ENCODE peak calls at places on chromosomes 5 and 9, in six cellular contexts. One of them, this sample, is unnamed.

GRCh38 chr9:137423810-137424291 is 658 bp downstream of the NOXA1 start:
- DNase-seq in stimulated activated CD4-positive, alpha-beta T cell treated with anti-CD3 and anti-CD28 coated beads, Interleukin-15, amount 100 ng/mL, for 24 hours: no peak
- DNase-seq in lower leg skin: no peak
- DNase-seq in NCI-H345: peak
- DNase-seq in activated CD4-positive, alpha-beta T cell treated with anti-CD3 and anti-CD28 coated beads, Interleukin-2, amount 50 U/mL, for 24 hours: no peak
- DNase-seq in A673: no peak
- DNase-seq in this sample: no peak

GRCh38 chr9:133163559-133164208 is at the start of gene GBGT1:
- DNase-seq in activated CD4-positive, alpha-beta T cell treated with anti-CD3 and anti-CD28 coated beads, Interleukin-2, amount 50 U/mL, for 24 hours: no peak
- DNase-seq in lower leg skin: peak
- DNase-seq in A673: peak
- DNase-seq in stimulated activated CD4-positive, alpha-beta T cell treated with anti-CD3 and anti-CD28 coated beads, Interleukin-15, amount 100 ng/mL, for 24 hours: peak
- DNase-seq in NCI-H345: no peak
- DNase-seq in this sample: no peak

GRCh38 chr5:30581198-30581925 is 612.1 kb upstream of the CDH6 start:
- DNase-seq in lower leg skin: no peak
- DNase-seq in A673: no peak
- DNase-seq in NCI-H345: no peak
- DNase-seq in activated CD4-positive, alpha-beta T cell treated with anti-CD3 and anti-CD28 coated beads, Interleukin-2, amount 50 U/mL, for 24 hours: no peak
- DNase-seq in stimulated activated CD4-positive, alpha-beta T cell treated with anti-CD3 and anti-CD28 coated beads, Interleukin-15, amount 100 ng/mL, for 24 hours: no peak
- DNase-seq in this sample: no peak

GRCh38 chr9:75027187-75028107 is 646 bp downstream of the CARNMT1 start:
- DNase-seq in lower leg skin: peak
- DNase-seq in A673: peak
- DNase-seq in activated CD4-positive, alpha-beta T cell treated with anti-CD3 and anti-CD28 coated beads, Interleukin-2, amount 50 U/mL, for 24 hours: peak
- DNase-seq in NCI-H345: peak
- DNase-seq in stimulated activated CD4-positive, alpha-beta T cell treated with anti-CD3 and anti-CD28 coated beads, Interleukin-15, amount 100 ng/mL, for 24 hours: peak
- DNase-seq in this sample: peak

GRCh38 chr9:119861801-119862200 is 492.6 kb upstream of the BRINP1 start:
- DNase-seq in A673: no peak
- DNase-seq in activated CD4-positive, alpha-beta T cell treated with anti-CD3 and anti-CD28 coated beads, Interleukin-2, amount 50 U/mL, for 24 hours: no peak
- DNase-seq in lower leg skin: no peak
- DNase-seq in stimulated activated CD4-positive, alpha-beta T cell treated with anti-CD3 and anti-CD28 coated beads, Interleukin-15, amount 100 ng/mL, for 24 hours: no peak
- DNase-seq in NCI-H345: no peak
- DNase-seq in this sample: no peak

GRCh38 chr9:136286987-136287379 is 16.9 kb downstream of the CCDC187 start:
- DNase-seq in stimulated activated CD4-positive, alpha-beta T cell treated with anti-CD3 and anti-CD28 coated beads, Interleukin-15, amount 100 ng/mL, for 24 hours: no peak
- DNase-seq in lower leg skin: no peak
- DNase-seq in NCI-H345: no peak
- DNase-seq in activated CD4-positive, alpha-beta T cell treated with anti-CD3 and anti-CD28 coated beads, Interleukin-2, amount 50 U/mL, for 24 hours: no peak
- DNase-seq in A673: no peak
- DNase-seq in this sample: no peak

GRCh38 chr5:66596791-66597757 is 881 bp downstream of the MAST4 start:
- DNase-seq in NCI-H345: peak
- DNase-seq in A673: peak
- DNase-seq in stimulated activated CD4-positive, alpha-beta T cell treated with anti-CD3 and anti-CD28 coated beads, Interleukin-15, amount 100 ng/mL, for 24 hours: peak
- DNase-seq in lower leg skin: no peak
- DNase-seq in activated CD4-positive, alpha-beta T cell treated with anti-CD3 and anti-CD28 coated beads, Interleukin-2, amount 50 U/mL, for 24 hours: no peak
- DNase-seq in this sample: no peak

GRCh38 chr5:135222171-135222681 is 176.8 kb downstream of the MACROH2A1 start:
- DNase-seq in stimulated activated CD4-positive, alpha-beta T cell treated with anti-CD3 and anti-CD28 coated beads, Interleukin-15, amount 100 ng/mL, for 24 hours: no peak
- DNase-seq in activated CD4-positive, alpha-beta T cell treated with anti-CD3 and anti-CD28 coated beads, Interleukin-2, amount 50 U/mL, for 24 hours: no peak
- DNase-seq in A673: no peak
- DNase-seq in lower leg skin: no peak
- DNase-seq in NCI-H345: no peak
- DNase-seq in this sample: no peak

GRCh38 chr5:159550951-159551350 is 220.7 kb upstream of the IL12B start:
- DNase-seq in activated CD4-positive, alpha-beta T cell treated with anti-CD3 and anti-CD28 coated beads, Interleukin-2, amount 50 U/mL, for 24 hours: no peak
- DNase-seq in NCI-H345: no peak
- DNase-seq in A673: no peak
- DNase-seq in stimulated activated CD4-positive, alpha-beta T cell treated with anti-CD3 and anti-CD28 coated beads, Interleukin-15, amount 100 ng/mL, for 24 hours: no peak
- DNase-seq in lower leg skin: no peak
- DNase-seq in this sample: no peak

GRCh38 chr5:141504216-141504615 is 15.3 kb downstream of the PCDHGC5 start:
- DNase-seq in stimulated activated CD4-positive, alpha-beta T cell treated with anti-CD3 and anti-CD28 coated beads, Interleukin-15, amount 100 ng/mL, for 24 hours: no peak
- DNase-seq in NCI-H345: no peak
- DNase-seq in activated CD4-positive, alpha-beta T cell treated with anti-CD3 and anti-CD28 coated beads, Interleukin-2, amount 50 U/mL, for 24 hours: no peak
- DNase-seq in A673: no peak
- DNase-seq in lower leg skin: no peak
- DNase-seq in this sample: no peak

GRCh38 chr5:110150199-110150598 is 460.5 kb downstream of the MAN2A1 start:
- DNase-seq in NCI-H345: no peak
- DNase-seq in A673: no peak
- DNase-seq in activated CD4-positive, alpha-beta T cell treated with anti-CD3 and anti-CD28 coated beads, Interleukin-2, amount 50 U/mL, for 24 hours: no peak
- DNase-seq in stimulated activated CD4-positive, alpha-beta T cell treated with anti-CD3 and anti-CD28 coated beads, Interleukin-15, amount 100 ng/mL, for 24 hours: no peak
- DNase-seq in lower leg skin: no peak
- DNase-seq in this sample: no peak

GRCh38 chr9:87546704-87547103 is 49.0 kb downstream of the DAPK1 start:
- DNase-seq in NCI-H345: no peak
- DNase-seq in lower leg skin: no peak
- DNase-seq in A673: no peak
- DNase-seq in stimulated activated CD4-positive, alpha-beta T cell treated with anti-CD3 and anti-CD28 coated beads, Interleukin-15, amount 100 ng/mL, for 24 hours: no peak
- DNase-seq in activated CD4-positive, alpha-beta T cell treated with anti-CD3 and anti-CD28 coated beads, Interleukin-2, amount 50 U/mL, for 24 hours: no peak
- DNase-seq in this sample: no peak

GRCh38 chr9:121599186-121599871 is 52.1 kb upstream of the DAB2IP start:
- DNase-seq in lower leg skin: no peak
- DNase-seq in A673: no peak
- DNase-seq in activated CD4-positive, alpha-beta T cell treated with anti-CD3 and anti-CD28 coated beads, Interleukin-2, amount 50 U/mL, for 24 hours: no peak
- DNase-seq in stimulated activated CD4-positive, alpha-beta T cell treated with anti-CD3 and anti-CD28 coated beads, Interleukin-15, amount 100 ng/mL, for 24 hours: no peak
- DNase-seq in NCI-H345: peak
- DNase-seq in this sample: no peak

GRCh38 chr5:134184155-134185135 is 7.7 kb upstream of the SKP1 start:
- DNase-seq in NCI-H345: peak
- DNase-seq in A673: peak
- DNase-seq in stimulated activated CD4-positive, alpha-beta T cell treated with anti-CD3 and anti-CD28 coated beads, Interleukin-15, amount 100 ng/mL, for 24 hours: peak
- DNase-seq in activated CD4-positive, alpha-beta T cell treated with anti-CD3 and anti-CD28 coated beads, Interleukin-2, amount 50 U/mL, for 24 hours: peak
- DNase-seq in lower leg skin: peak
- DNase-seq in this sample: peak

GRCh38 chr5:113266227-113266912 is 168.4 kb downstream of the TSSK1B start:
- DNase-seq in activated CD4-positive, alpha-beta T cell treated with anti-CD3 and anti-CD28 coated beads, Interleukin-2, amount 50 U/mL, for 24 hours: no peak
- DNase-seq in NCI-H345: no peak
- DNase-seq in A673: no peak
- DNase-seq in stimulated activated CD4-positive, alpha-beta T cell treated with anti-CD3 and anti-CD28 coated beads, Interleukin-15, amount 100 ng/mL, for 24 hours: no peak
- DNase-seq in lower leg skin: no peak
- DNase-seq in this sample: no peak

GRCh38 chr5:38069360-38069759 is 189.0 kb upstream of the EGFLAM start:
- DNase-seq in activated CD4-positive, alpha-beta T cell treated with anti-CD3 and anti-CD28 coated beads, Interleukin-2, amount 50 U/mL, for 24 hours: no peak
- DNase-seq in stimulated activated CD4-positive, alpha-beta T cell treated with anti-CD3 and anti-CD28 coated beads, Interleukin-15, amount 100 ng/mL, for 24 hours: no peak
- DNase-seq in A673: no peak
- DNase-seq in NCI-H345: no peak
- DNase-seq in lower leg skin: no peak
- DNase-seq in this sample: no peak

GRCh38 chr9:125889524-125890473 is 142.6 kb downstream of the PBX3 start:
- DNase-seq in A673: peak
- DNase-seq in stimulated activated CD4-positive, alpha-beta T cell treated with anti-CD3 and anti-CD28 coated beads, Interleukin-15, amount 100 ng/mL, for 24 hours: peak
- DNase-seq in lower leg skin: no peak
- DNase-seq in activated CD4-positive, alpha-beta T cell treated with anti-CD3 and anti-CD28 coated beads, Interleukin-2, amount 50 U/mL, for 24 hours: peak
- DNase-seq in NCI-H345: peak
- DNase-seq in this sample: no peak

GRCh38 chr9:87830446-87830845 is 52.2 kb upstream of the SPATA31E1 start:
- DNase-seq in NCI-H345: no peak
- DNase-seq in activated CD4-positive, alpha-beta T cell treated with anti-CD3 and anti-CD28 coated beads, Interleukin-2, amount 50 U/mL, for 24 hours: no peak
- DNase-seq in A673: no peak
- DNase-seq in lower leg skin: no peak
- DNase-seq in stimulated activated CD4-positive, alpha-beta T cell treated with anti-CD3 and anti-CD28 coated beads, Interleukin-15, amount 100 ng/mL, for 24 hours: peak
- DNase-seq in this sample: no peak

GRCh38 chr5:110865400-110866094 is 126.7 kb downstream of the SLC25A46 start:
- DNase-seq in lower leg skin: no peak
- DNase-seq in NCI-H345: no peak
- DNase-seq in activated CD4-positive, alpha-beta T cell treated with anti-CD3 and anti-CD28 coated beads, Interleukin-2, amount 50 U/mL, for 24 hours: no peak
- DNase-seq in A673: peak
- DNase-seq in stimulated activated CD4-positive, alpha-beta T cell treated with anti-CD3 and anti-CD28 coated beads, Interleukin-15, amount 100 ng/mL, for 24 hours: peak
- DNase-seq in this sample: no peak

GRCh38 chr5:87829214-87829551 is 416.5 kb upstream of the CCNH start:
- DNase-seq in A673: no peak
- DNase-seq in NCI-H345: no peak
- DNase-seq in stimulated activated CD4-positive, alpha-beta T cell treated with anti-CD3 and anti-CD28 coated beads, Interleukin-15, amount 100 ng/mL, for 24 hours: no peak
- DNase-seq in activated CD4-positive, alpha-beta T cell treated with anti-CD3 and anti-CD28 coated beads, Interleukin-2, amount 50 U/mL, for 24 hours: no peak
- DNase-seq in lower leg skin: peak
- DNase-seq in this sample: no peak

GRCh38 chr9:115276621-115277020 is 158.7 kb upstream of the TNC start:
- DNase-seq in lower leg skin: no peak
- DNase-seq in stimulated activated CD4-positive, alpha-beta T cell treated with anti-CD3 and anti-CD28 coated beads, Interleukin-15, amount 100 ng/mL, for 24 hours: no peak
- DNase-seq in NCI-H345: no peak
- DNase-seq in activated CD4-positive, alpha-beta T cell treated with anti-CD3 and anti-CD28 coated beads, Interleukin-2, amount 50 U/mL, for 24 hours: no peak
- DNase-seq in A673: no peak
- DNase-seq in this sample: no peak

GRCh38 chr5:39016587-39017275 is 57.5 kb downstream of the RICTOR start:
- DNase-seq in activated CD4-positive, alpha-beta T cell treated with anti-CD3 and anti-CD28 coated beads, Interleukin-2, amount 50 U/mL, for 24 hours: no peak
- DNase-seq in lower leg skin: no peak
- DNase-seq in stimulated activated CD4-positive, alpha-beta T cell treated with anti-CD3 and anti-CD28 coated beads, Interleukin-15, amount 100 ng/mL, for 24 hours: no peak
- DNase-seq in A673: no peak
- DNase-seq in NCI-H345: no peak
- DNase-seq in this sample: no peak

GRCh38 chr5:31194458-31194808 is 947 bp downstream of the CDH6 start:
- DNase-seq in stimulated activated CD4-positive, alpha-beta T cell treated with anti-CD3 and anti-CD28 coated beads, Interleukin-15, amount 100 ng/mL, for 24 hours: no peak
- DNase-seq in activated CD4-positive, alpha-beta T cell treated with anti-CD3 and anti-CD28 coated beads, Interleukin-2, amount 50 U/mL, for 24 hours: no peak
- DNase-seq in lower leg skin: no peak
- DNase-seq in NCI-H345: no peak
- DNase-seq in A673: peak
- DNase-seq in this sample: no peak

GRCh38 chr9:84567776-84568175 is 101.8 kb upstream of the NTRK2 start:
- DNase-seq in A673: no peak
- DNase-seq in lower leg skin: no peak
- DNase-seq in activated CD4-positive, alpha-beta T cell treated with anti-CD3 and anti-CD28 coated beads, Interleukin-2, amount 50 U/mL, for 24 hours: no peak
- DNase-seq in NCI-H345: no peak
- DNase-seq in stimulated activated CD4-positive, alpha-beta T cell treated with anti-CD3 and anti-CD28 coated beads, Interleukin-15, amount 100 ng/mL, for 24 hours: no peak
- DNase-seq in this sample: no peak

This sample was measured in activated naive CD8-positive, alpha-beta T cell treated with anti-CD3 and anti-CD28 coated beads, Interleukin-2, amount 50 U/mL, for 16 hours.